ENCODE peak calls at places on chromosomes 2 and 18, in four cellular contexts. Y is neural progenitor cell, W is PC-3, C is keratinocyte. J is an unnamed sample.

GRCh38 chr18:60377778-60378469 is 5.3 kb upstream of the MC4R start:
- DNase-seq in Y (no peak), W (no peak), C (no peak), J (no peak)

GRCh38 chr2:111050701-111051376 is 69.9 kb upstream of the BCL2L11 start:
- DNase-seq in Y (no peak), W (no peak), C (no peak), J (no peak)

GRCh38 chr2:167935803-167936110 is 311.6 kb downstream of the STK39 start:
- DNase-seq in Y (no peak), W (no peak), C (no peak), J (no peak)

GRCh38 chr2:39724828-39725144 is 54.3 kb downstream of the THUMPD2 start:
- DNase-seq in Y (no peak), W (peak), C (no peak), J (no peak)

GRCh38 chr2:64111426-64111825 is 32.8 kb downstream of the PELI1 start:
- DNase-seq in Y (no peak), W (no peak), C (no peak), J (peak)

GRCh38 chr18:28045176-28045810 is 131.6 kb downstream of the CDH2 start:
- DNase-seq in Y (no peak), W (peak), C (no peak), J (peak)

GRCh38 chr2:230134496-230135073 is 65.9 kb upstream of the SLC16A14 start:
- DNase-seq in Y (no peak), W (peak), C (no peak), J (peak)

GRCh38 chr2:74379851-74380789 is at the start of gene DCTN1:
- DNase-seq in Y (peak), W (no peak), C (no peak), J (peak)

GRCh38 chr2:72116081-72116533 is 31.6 kb downstream of the CYP26B1 start:
- DNase-seq in Y (no peak), W (peak), C (no peak), J (peak)

GRCh38 chr2:240250985-240251847 is 110.8 kb upstream of the OTOS start:
- DNase-seq in Y (peak), W (peak), C (no peak), J (peak)

GRCh38 chr18:69617888-69618287 is 217.2 kb downstream of the DOK6 start:
- DNase-seq in Y (no peak), W (no peak), C (no peak), J (peak)

GRCh38 chr2:233114421-233114861 is 54.3 kb downstream of the INPP5D start:
- DNase-seq in Y (no peak), W (no peak), C (no peak), J (no peak)

GRCh38 chr2:4828682-4829374 is 863.4 kb upstream of the SOX11 start:
- DNase-seq in Y (no peak), W (no peak), C (no peak), J (no peak)

GRCh38 chr18:901769-902168 is 2.9 kb upstream of the ADCYAP1 start:
- DNase-seq in Y (no peak), W (no peak), C (no peak), J (no peak)

GRCh38 chr2:238667008-238667407 is 180.9 kb upstream of the TWIST2 start:
- DNase-seq in Y (no peak), W (no peak), C (no peak), J (peak)

GRCh38 chr2:128797092-128797491 is 478.4 kb upstream of the HS6ST1 start:
- DNase-seq in Y (no peak), W (no peak), C (no peak), J (no peak)

DNA sequence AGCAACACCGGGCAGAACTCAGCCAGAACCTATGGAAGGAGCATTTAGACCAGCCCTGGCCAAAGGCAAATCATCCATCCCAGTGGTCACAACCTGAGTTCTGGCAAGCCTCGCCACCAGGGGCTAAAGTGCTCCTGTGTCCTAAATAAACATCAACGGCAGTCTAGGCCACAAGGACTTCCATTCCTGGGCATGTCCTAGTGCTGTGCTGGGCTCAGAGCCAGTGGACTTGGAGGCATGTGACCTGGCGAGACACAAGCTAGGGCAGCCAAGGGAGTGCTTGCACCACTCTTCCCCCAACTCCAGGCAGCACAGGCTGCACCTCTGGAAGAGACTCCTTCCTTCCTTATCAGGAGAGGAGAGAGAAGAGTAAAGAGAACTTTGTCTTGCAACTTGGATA is 69.0 kb downstream of the ST6GAL2 start:
- DNase-seq in Y (no peak), W (no peak), C (no peak), J (no peak)
- H3K4me2 ChIP-seq in Y (no peak), W (no peak), C (no peak), J (no peak)

GRCh38 chr18:22163432-22163831 is 6.0 kb upstream of the GATA6 start:
- DNase-seq in Y (no peak), W (no peak), C (no peak), J (no peak)
- H3K4me2 ChIP-seq in Y (no peak), W (no peak), C (no peak), J (no peak)

GRCh38 chr2:153059338-153060052 is 341.1 kb downstream of the ARL6IP6 start:
- DNase-seq in Y (peak), W (peak), C (peak), J (peak)
- H3K4me2 ChIP-seq in Y (peak), W (peak), C (peak), J (no peak)

GRCh38 chr2:107412981-107413380 is 413.7 kb upstream of the RGPD4 start:
- DNase-seq in Y (no peak), W (peak), C (no peak), J (peak)
- H3K4me2 ChIP-seq in Y (no peak), W (peak), C (no peak), J (peak)

DNA sequence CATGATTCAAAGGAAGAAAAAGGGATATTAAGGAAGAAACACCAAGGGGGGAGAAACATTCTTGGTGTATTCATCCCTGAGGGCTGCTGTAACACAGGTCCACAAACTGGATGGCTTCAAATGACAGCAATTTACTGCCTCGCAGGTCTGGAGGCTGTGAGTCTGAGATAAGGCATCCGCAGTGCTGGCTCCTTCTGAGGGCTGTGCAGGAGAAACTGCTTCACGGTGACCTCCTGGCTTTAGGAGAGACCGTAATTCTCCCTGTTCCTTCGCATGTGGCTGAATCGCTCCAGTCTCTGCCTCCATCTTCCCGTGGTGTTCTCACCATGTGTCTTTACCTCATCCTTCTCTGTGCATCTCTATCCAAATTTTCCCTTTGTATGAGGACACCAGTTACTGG is 490.7 kb downstream of the EIPR1 start:
- DNase-seq in Y (no peak), W (no peak), C (no peak), J (no peak)
- H3K4me2 ChIP-seq in Y (no peak), W (no peak), C (no peak), J (no peak)

GRCh38 chr2:69026026-69026425 is 13.0 kb downstream of the ANTXR1 start:
- DNase-seq in Y (peak), W (peak), C (no peak), J (peak)
- H3K4me2 ChIP-seq in Y (no peak), W (no peak), C (no peak), J (peak)